ENCODE peak calls at places on chromosomes 2 and 18, in five cellular contexts. A, F, T, J and P are unnamed samples.

GRCh38 chr2:25806941-25807340 is 71.3 kb downstream of the ASXL2 start:
- DNase-seq in A (peak), F (no peak), T (no peak), J (no peak), P (no peak)

GRCh38 chr2:172153161-172153560 is 50.5 kb upstream of the DLX2 start:
- DNase-seq in A (no peak), F (no peak), T (no peak), J (no peak), P (no peak)

GRCh38 chr2:206442854-206443734 is at the start of gene ADAM23:
- DNase-seq in A (peak), F (peak), T (peak), J (no peak), P (peak)

GRCh38 chr18:14768241-14768640 is 20.3 kb downstream of the ANKRD30B start:
- DNase-seq in A (peak), F (no peak), T (no peak), J (no peak), P (no peak)

GRCh38 chr2:85431787-85432186 is 13.3 kb downstream of the SH2D6 start:
- DNase-seq in A (no peak), F (no peak), T (no peak), J (no peak), P (no peak)

GRCh38 chr2:227482638-227483340 is 10.8 kb downstream of the AGFG1 start:
- DNase-seq in A (peak), F (peak), T (no peak), J (no peak), P (peak)

GRCh38 chr2:46774499-46775228 is 140.9 kb downstream of the MCFD2 start:
- DNase-seq in A (peak), F (no peak), T (no peak), J (no peak), P (no peak)

GRCh38 chr2:10285578-10286198 is 17.0 kb upstream of the HPCAL1 start:
- DNase-seq in A (peak), F (no peak), T (peak), J (peak), P (no peak)

GRCh38 chr2:212845941-212846340 is 305.5 kb downstream of the IKZF2 start:
- DNase-seq in A (peak), F (no peak), T (no peak), J (no peak), P (no peak)

GRCh38 chr18:55083461-55083860 is 124.2 kb upstream of the CCDC68 start:
- DNase-seq in A (peak), F (no peak), T (no peak), J (no peak), P (no peak)

GRCh38 chr2:1799174-1799573 is 54.9 kb upstream of the PXDN start:
- DNase-seq in A (no peak), F (no peak), T (no peak), J (no peak), P (no peak)

GRCh38 chr2:27496357-27497287 is at the start of gene GCKR:
- DNase-seq in A (peak), F (no peak), T (no peak), J (peak), P (no peak)

GRCh38 chr2:169116993-169117392 is 47.6 kb downstream of the DHRS9 start:
- DNase-seq in A (no peak), F (no peak), T (no peak), J (no peak), P (no peak)

GRCh38 chr2:9336534-9337354 is 86.6 kb downstream of the ITGB1BP1 start:
- DNase-seq in A (peak), F (no peak), T (no peak), J (peak), P (no peak)

GRCh38 chr2:226792155-226792871 is 7.3 kb downstream of the IRS1 start:
- DNase-seq in A (peak), F (no peak), T (peak), J (no peak), P (peak)

GRCh38 chr2:113124181-113124961 is 3.0 kb upstream of the IL1RN start:
- DNase-seq in A (peak), F (peak), T (no peak), J (peak), P (no peak)

GRCh38 chr2:11773747-11774536 is 27.5 kb downstream of the LPIN1 start:
- DNase-seq in A (peak), F (no peak), T (no peak), J (no peak), P (no peak)

GRCh38 chr2:233130024-233130423 is 69.9 kb downstream of the INPP5D start:
- DNase-seq in A (no peak), F (no peak), T (no peak), J (no peak), P (no peak)

GRCh38 chr2:99066075-99066557 is 75.4 kb upstream of the C2orf15 start:
- DNase-seq in A (peak), F (peak), T (no peak), J (peak), P (peak)

GRCh38 chr2:1739322-1739957 is 4.9 kb downstream of the PXDN start:
- DNase-seq in A (no peak), F (no peak), T (no peak), J (no peak), P (no peak)

GRCh38 chr2:23916727-23917458 is 10.0 kb downstream of the ATAD2B start:
- DNase-seq in A (no peak), F (peak), T (no peak), J (peak), P (no peak)

GRCh38 chr2:10834300-10834699 is 21.7 kb upstream of the PDIA6 start:
- DNase-seq in A (no peak), F (no peak), T (no peak), J (no peak), P (no peak)

GRCh38 chr2:53520630-53520940 is 247.0 kb upstream of the CHAC2 start:
- DNase-seq in A (no peak), F (no peak), T (peak), J (no peak), P (no peak)

GRCh38 chr18:21191596-21192307 is 50.3 kb upstream of the GREB1L start:
- DNase-seq in A (peak), F (peak), T (peak), J (peak), P (no peak)

GRCh38 chr2:190696792-190697398 is 48.0 kb downstream of the NAB1 start:
- DNase-seq in A (no peak), F (no peak), T (peak), J (peak), P (no peak)

GRCh38 chr18:22457552-22457951 is 39.8 kb upstream of the CTAGE1 start:
- DNase-seq in A (no peak), F (no peak), T (no peak), J (no peak), P (no peak)

GRCh38 chr2:119008108-119008507 is 66.1 kb downstream of the MARCO start:
- DNase-seq in A (no peak), F (no peak), T (no peak), J (peak), P (no peak)
- TF ChIP-seq CTCF in A (no peak), F (no peak), T (peak), J (peak), P (no peak)

DNA sequence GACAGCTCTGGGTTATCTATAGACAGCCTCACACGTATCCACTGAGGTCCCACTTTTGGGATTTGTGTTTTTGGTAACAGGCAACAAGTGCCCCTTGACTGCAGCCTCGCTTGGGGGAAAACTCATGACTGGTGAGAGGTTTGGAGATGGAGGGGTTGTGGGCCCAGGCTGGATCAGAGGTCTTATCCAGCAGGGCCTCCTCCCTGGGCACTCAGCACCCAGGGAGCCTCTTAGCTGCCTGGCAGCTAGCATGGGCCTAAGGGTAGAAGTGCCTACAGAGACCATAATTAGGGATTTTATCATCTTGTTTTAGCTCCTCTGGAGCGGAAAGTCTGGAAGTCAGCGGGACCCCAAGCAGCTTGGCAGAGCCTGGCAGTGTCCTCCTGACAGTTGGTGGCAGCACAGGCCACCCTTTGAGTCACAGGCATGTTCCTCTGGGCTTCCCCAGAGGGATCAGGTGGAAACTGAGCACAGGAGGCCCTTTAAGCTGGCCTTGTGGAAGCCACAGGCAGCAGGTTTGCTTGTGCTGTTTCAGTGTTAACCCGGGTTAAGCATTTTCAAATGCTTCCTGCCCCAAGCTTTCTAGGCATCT is 143.1 kb downstream of the KCTD1 start:
- DNase-seq in A (peak), F (peak), T (peak), J (peak), P (peak)
- TF ChIP-seq CTCF in A (peak), F (peak), T (peak), J (peak), P (peak)

GRCh38 chr2:36701918-36702317 is 5.4 kb downstream of the VIT start:
- DNase-seq in A (no peak), F (no peak), T (no peak), J (no peak), P (no peak)

GRCh38 chr2:36702781-36703180 is 6.3 kb downstream of the VIT start:
- DNase-seq in A (no peak), F (no peak), T (no peak), J (no peak), P (no peak)

GRCh38 chr2:36700311-36700710 is 3.8 kb downstream of the VIT start:
- DNase-seq in A (no peak), F (no peak), T (no peak), J (no peak), P (no peak)

GRCh38 chr2:36698978-36699377 is 2.5 kb downstream of the VIT start:
- DNase-seq in A (peak), F (no peak), T (no peak), J (no peak), P (no peak)

DNA sequence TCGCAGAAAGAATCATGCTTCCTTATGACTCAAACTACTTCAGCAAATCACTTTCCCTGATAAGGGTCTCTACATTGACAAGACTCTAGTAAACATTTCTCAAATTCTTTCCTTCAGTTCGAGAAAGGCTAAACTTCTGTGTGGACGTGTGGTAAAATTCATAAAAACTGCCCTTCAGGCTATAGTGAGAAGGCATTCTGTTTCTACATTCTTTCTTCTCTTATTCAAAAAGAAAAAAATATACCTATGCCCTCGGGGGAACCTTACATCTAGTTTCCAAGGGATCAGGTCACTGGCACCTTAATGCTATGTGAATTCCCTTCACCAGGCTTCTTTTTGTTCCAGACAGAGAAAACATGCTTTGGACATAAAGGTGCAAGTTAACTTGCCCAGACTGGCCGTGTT is 4.9 kb downstream of the VIT start:
- DNase-seq in A (no peak), F (no peak), T (no peak), J (no peak), P (no peak)
- TF ChIP-seq CTCF in A (peak), F (no peak), T (peak), J (no peak), P (no peak)

DNA sequence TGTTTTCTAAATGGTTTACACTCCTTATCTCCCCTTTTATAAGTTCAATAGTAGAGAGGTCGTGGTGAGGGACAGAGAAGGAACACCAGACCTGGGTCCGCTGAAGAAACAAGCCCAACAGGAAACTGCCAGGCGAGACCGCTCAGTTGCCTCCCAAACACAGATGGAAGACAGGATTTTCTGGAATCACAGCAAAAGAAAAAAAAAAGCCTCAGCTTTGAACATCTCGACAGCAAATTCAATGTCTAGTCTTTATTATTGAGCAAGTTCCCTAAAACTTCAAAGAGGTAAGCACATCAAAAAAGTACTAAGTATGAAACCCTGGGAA is 33.5 kb upstream of the GNAL start:
- DNase-seq in A (no peak), F (no peak), T (no peak), J (no peak), P (no peak)
- TF ChIP-seq CTCF in A (no peak), F (no peak), T (no peak), J (no peak), P (no peak)

GRCh38 chr18:46767217-46767616 is 10.4 kb upstream of the ST8SIA5 start:
- DNase-seq in A (no peak), F (no peak), T (no peak), J (no peak), P (no peak)
- TF ChIP-seq CTCF in A (no peak), F (no peak), T (no peak), J (no peak), P (no peak)